ENCODE peak calls at places on chromosomes 1 and 21, in six cellular contexts. One of them, this sample, is unnamed.

GRCh38 chr1:117825414-117825813 is 104.0 kb downstream of the GDAP2 start:
- DNase-seq in posterior cingulate gyrus: no peak
- DNase-seq in mesenchymal stem cell: no peak
- DNase-seq in adrenal gland: no peak
- DNase-seq in NCI-H2029: no peak
- DNase-seq in activated CD8-positive, alpha-beta memory T cell treated with anti-CD3 and anti-CD28 coated beads for 4 hours: no peak
- DNase-seq in this sample: no peak

GRCh38 chr1:18527921-18528320 is 47.2 kb downstream of the KLHDC7A start:
- DNase-seq in mesenchymal stem cell: no peak
- DNase-seq in NCI-H2029: no peak
- DNase-seq in activated CD8-positive, alpha-beta memory T cell treated with anti-CD3 and anti-CD28 coated beads for 4 hours: no peak
- DNase-seq in adrenal gland: no peak
- DNase-seq in posterior cingulate gyrus: no peak
- DNase-seq in this sample: no peak

GRCh38 chr1:100989306-100990077 is 36.1 kb downstream of the DPH5 start:
- DNase-seq in adrenal gland: no peak
- DNase-seq in posterior cingulate gyrus: no peak
- DNase-seq in activated CD8-positive, alpha-beta memory T cell treated with anti-CD3 and anti-CD28 coated beads for 4 hours: no peak
- DNase-seq in mesenchymal stem cell: peak; percentile 88
- DNase-seq in NCI-H2029: no peak
- DNase-seq in this sample: peak; percentile 85

GRCh38 chr1:115555446-115555845 is 86.3 kb upstream of the VANGL1 start:
- DNase-seq in adrenal gland: no peak
- DNase-seq in activated CD8-positive, alpha-beta memory T cell treated with anti-CD3 and anti-CD28 coated beads for 4 hours: no peak
- DNase-seq in mesenchymal stem cell: no peak
- DNase-seq in posterior cingulate gyrus: no peak
- DNase-seq in NCI-H2029: no peak
- DNase-seq in this sample: no peak

GRCh38 chr1:164630626-164631396 is 71.8 kb downstream of the PBX1 start:
- DNase-seq in posterior cingulate gyrus: no peak
- DNase-seq in mesenchymal stem cell: no peak
- DNase-seq in adrenal gland: no peak
- DNase-seq in activated CD8-positive, alpha-beta memory T cell treated with anti-CD3 and anti-CD28 coated beads for 4 hours: no peak
- DNase-seq in NCI-H2029: no peak
- DNase-seq in this sample: no peak

GRCh38 chr21:17869115-17869514 is 50.0 kb upstream of the C21orf91 start:
- DNase-seq in posterior cingulate gyrus: no peak
- DNase-seq in mesenchymal stem cell: no peak
- DNase-seq in NCI-H2029: no peak
- DNase-seq in activated CD8-positive, alpha-beta memory T cell treated with anti-CD3 and anti-CD28 coated beads for 4 hours: no peak
- DNase-seq in adrenal gland: no peak
- DNase-seq in this sample: no peak

GRCh38 chr1:96059736-96060135 is 661.8 kb upstream of the PTBP2 start:
- DNase-seq in NCI-H2029: no peak
- DNase-seq in adrenal gland: no peak
- DNase-seq in activated CD8-positive, alpha-beta memory T cell treated with anti-CD3 and anti-CD28 coated beads for 4 hours: no peak
- DNase-seq in posterior cingulate gyrus: no peak
- DNase-seq in mesenchymal stem cell: no peak
- DNase-seq in this sample: no peak

GRCh38 chr1:171897304-171897703 is 56.0 kb downstream of the DNM3 start:
- DNase-seq in mesenchymal stem cell: no peak
- DNase-seq in posterior cingulate gyrus: no peak
- DNase-seq in NCI-H2029: no peak
- DNase-seq in adrenal gland: no peak
- DNase-seq in activated CD8-positive, alpha-beta memory T cell treated with anti-CD3 and anti-CD28 coated beads for 4 hours: no peak
- DNase-seq in this sample: no peak

GRCh38 chr1:55214903-55215193 is 316 bp downstream of the USP24 start:
- DNase-seq in activated CD8-positive, alpha-beta memory T cell treated with anti-CD3 and anti-CD28 coated beads for 4 hours: no peak
- DNase-seq in NCI-H2029: peak; percentile 52
- DNase-seq in posterior cingulate gyrus: peak; percentile 48
- DNase-seq in mesenchymal stem cell: peak; percentile 64
- DNase-seq in adrenal gland: peak; percentile 41
- DNase-seq in this sample: peak; percentile 74

GRCh38 chr1:62530516-62531154 is 66.7 kb upstream of the ANGPTL3 start:
- DNase-seq in posterior cingulate gyrus: peak; percentile 54
- DNase-seq in activated CD8-positive, alpha-beta memory T cell treated with anti-CD3 and anti-CD28 coated beads for 4 hours: no peak
- DNase-seq in NCI-H2029: no peak
- DNase-seq in adrenal gland: peak; percentile 47
- DNase-seq in mesenchymal stem cell: peak; percentile 40
- DNase-seq in this sample: peak; percentile 73

GRCh38 chr1:109619655-109620395 is at the start of gene AMPD2:
- DNase-seq in posterior cingulate gyrus: no peak
- DNase-seq in mesenchymal stem cell: peak; percentile 93
- DNase-seq in activated CD8-positive, alpha-beta memory T cell treated with anti-CD3 and anti-CD28 coated beads for 4 hours: peak; percentile 53
- DNase-seq in adrenal gland: peak; percentile 90
- DNase-seq in NCI-H2029: peak; percentile 32
- DNase-seq in this sample: peak; percentile 78

GRCh38 chr1:82446955-82447354 is 646.2 kb downstream of the ADGRL2 start:
- DNase-seq in mesenchymal stem cell: no peak
- DNase-seq in adrenal gland: no peak
- DNase-seq in activated CD8-positive, alpha-beta memory T cell treated with anti-CD3 and anti-CD28 coated beads for 4 hours: no peak
- DNase-seq in NCI-H2029: no peak
- DNase-seq in posterior cingulate gyrus: no peak
- DNase-seq in this sample: no peak

GRCh38 chr1:80801691-80802090 is 999.0 kb upstream of the ADGRL2 start:
- DNase-seq in activated CD8-positive, alpha-beta memory T cell treated with anti-CD3 and anti-CD28 coated beads for 4 hours: no peak
- DNase-seq in adrenal gland: no peak
- DNase-seq in NCI-H2029: no peak
- DNase-seq in mesenchymal stem cell: no peak
- DNase-seq in posterior cingulate gyrus: no peak
- DNase-seq in this sample: no peak

GRCh38 chr1:164733070-164733469 is 174.1 kb downstream of the PBX1 start:
- DNase-seq in NCI-H2029: no peak
- DNase-seq in activated CD8-positive, alpha-beta memory T cell treated with anti-CD3 and anti-CD28 coated beads for 4 hours: no peak
- DNase-seq in mesenchymal stem cell: peak; percentile 72
- DNase-seq in adrenal gland: no peak
- DNase-seq in posterior cingulate gyrus: no peak
- DNase-seq in this sample: peak; percentile 54